ENCODE peak calls at places on chromosomes 1 and 21, in four cellular contexts. N, U, T and I are unnamed samples.

GRCh38 chr1:85940621-85941306 is 215.8 kb downstream of the COL24A1 start:
- DNase-seq in N (no peak), U (no peak), T (no peak), I (no peak)

GRCh38 chr1:79373481-79374132 is 367.1 kb upstream of the ADGRL4 start:
- DNase-seq in N (no peak), U (no peak), T (no peak), I (no peak)

GRCh38 chr1:214012418-214012817 is 24.6 kb downstream of the PROX1 start:
- DNase-seq in N (no peak), U (no peak), T (no peak), I (no peak)

GRCh38 chr1:169048043-169048442 is 58.4 kb upstream of the ATP1B1 start:
- DNase-seq in N (no peak), U (peak), T (no peak), I (no peak)

GRCh38 chr1:44619261-44619900 is 54.9 kb downstream of the TMEM53 start:
- DNase-seq in N (no peak), U (no peak), T (no peak), I (no peak)

GRCh38 chr1:229087339-229087738 is 183.6 kb upstream of the RAB4A start:
- DNase-seq in N (no peak), U (no peak), T (peak), I (peak)

GRCh38 chr1:247298124-247298481 is 33.6 kb downstream of the ZNF496 start:
- DNase-seq in N (no peak), U (no peak), T (no peak), I (no peak)

GRCh38 chr1:169630006-169630405 is at the start of gene SELP:
- DNase-seq in N (no peak), U (no peak), T (no peak), I (no peak)

GRCh38 chr1:235910357-235911299 is 43.9 kb upstream of the LYST start:
- DNase-seq in N (peak), U (peak), T (peak), I (no peak)

GRCh38 chr1:1349256-1350012 is at the start of gene DVL1:
- DNase-seq in N (peak), U (peak), T (peak), I (no peak)

GRCh38 chr1:245888809-245889208 is 618.3 kb downstream of the SMYD3 start:
- DNase-seq in N (peak), U (no peak), T (no peak), I (no peak)

GRCh38 chr1:235919797-235920475 is 53.2 kb upstream of the LYST start:
- DNase-seq in N (no peak), U (no peak), T (no peak), I (no peak)

GRCh38 chr1:185074307-185074706 is 28.9 kb downstream of the RNF2 start:
- DNase-seq in N (no peak), U (no peak), T (no peak), I (no peak)

GRCh38 chr1:22457356-22457755 is 5.7 kb downstream of the ZBTB40 start:
- DNase-seq in N (no peak), U (no peak), T (no peak), I (no peak)

GRCh38 chr1:173870252-173871075 is 2.3 kb downstream of the ZBTB37 start:
- DNase-seq in N (no peak), U (peak), T (no peak), I (no peak)

GRCh38 chr1:27005648-27006496 is 6.8 kb downstream of the TENT5B start:
- DNase-seq in N (no peak), U (no peak), T (no peak), I (no peak)

GRCh38 chr1:203126866-203127671 is 457 bp upstream of the ADORA1 start:
- DNase-seq in N (no peak), U (no peak), T (no peak), I (peak)

GRCh38 chr1:185260611-185261010 is 56.4 kb downstream of the IVNS1ABP start:
- DNase-seq in N (no peak), U (no peak), T (no peak), I (no peak)

GRCh38 chr1:78070210-78070609 is 24.4 kb downstream of the GIPC2 start:
- DNase-seq in N (no peak), U (no peak), T (no peak), I (no peak)

GRCh38 chr21:35529141-35529863 is 480.2 kb upstream of the RUNX1 start:
- DNase-seq in N (no peak), U (no peak), T (no peak), I (no peak)

GRCh38 chr1:204532832-204533231 is 16.6 kb downstream of the MDM4 start:
- DNase-seq in N (no peak), U (no peak), T (no peak), I (no peak)

GRCh38 chr1:64578270-64578973 is 108.5 kb downstream of the CACHD1 start:
- DNase-seq in N (no peak), U (no peak), T (no peak), I (no peak)

GRCh38 chr1:22500476-22500875 is 48.8 kb downstream of the ZBTB40 start:
- DNase-seq in N (no peak), U (no peak), T (peak), I (no peak)

GRCh38 chr1:110291241-110292030 is 47.7 kb upstream of the RBM15 start:
- DNase-seq in N (no peak), U (no peak), T (no peak), I (no peak)

GRCh38 chr1:234629026-234629425 is 19.0 kb upstream of the IRF2BP2 start:
- DNase-seq in N (no peak), U (no peak), T (no peak), I (no peak)

GRCh38 chr1:9737057-9737456 is 85.5 kb downstream of the PIK3CD start:
- DNase-seq in N (no peak), U (no peak), T (no peak), I (no peak)